ENCODE peak calls at places on chromosomes 5 and 9, in ten cellular contexts. One of them, this sample, is unnamed.
A peak's percentile ranks its signal among the peaks of the same experiment; 100 is the strongest.

GRCh38 chr5:83151821-83152220 is 74.5 kb downstream of the XRCC4 start:
- DNase-seq in CD4-positive, alpha-beta T cell: no peak
- DNase-seq in fibroblast of pulmonary artery: peak; percentile 36
- DNase-seq in fibroblast of lung: peak; percentile 35
- DNase-seq in breast epithelium: no peak
- DNase-seq in nephron progenitor cell: no peak
- DNase-seq in pancreas: no peak
- DNase-seq in sigmoid colon: no peak
- DNase-seq in IMR-90: peak; percentile 5
- DNase-seq in tibial artery: no peak
- DNase-seq in this sample: no peak

GRCh38 chr9:71819115-71819739 is 50.9 kb upstream of the CEMIP2 start:
- DNase-seq in CD4-positive, alpha-beta T cell: peak; percentile 42
- DNase-seq in breast epithelium: no peak
- DNase-seq in sigmoid colon: no peak
- DNase-seq in fibroblast of lung: peak; percentile 50
- DNase-seq in nephron progenitor cell: peak; percentile 58
- DNase-seq in tibial artery: peak; percentile 22
- DNase-seq in fibroblast of pulmonary artery: peak; percentile 57
- DNase-seq in pancreas: peak; percentile 39
- DNase-seq in IMR-90: peak; percentile 39
- DNase-seq in this sample: no peak

GRCh38 chr5:158423623-158424200 is 564.8 kb upstream of the CLINT1 start:
- DNase-seq in breast epithelium: no peak
- DNase-seq in fibroblast of pulmonary artery: peak; percentile 36
- DNase-seq in pancreas: no peak
- DNase-seq in IMR-90: peak; percentile 16
- DNase-seq in nephron progenitor cell: no peak
- DNase-seq in tibial artery: no peak
- DNase-seq in fibroblast of lung: peak; percentile 65
- DNase-seq in sigmoid colon: no peak
- DNase-seq in CD4-positive, alpha-beta T cell: no peak
- DNase-seq in this sample: no peak

GRCh38 chr5:31854625-31855526 is 215.9 kb downstream of the PDZD2 start:
- DNase-seq in sigmoid colon: peak; percentile 74
- DNase-seq in CD4-positive, alpha-beta T cell: no peak
- DNase-seq in breast epithelium: peak; percentile 24
- DNase-seq in IMR-90: no peak
- DNase-seq in fibroblast of lung: peak; percentile 21
- DNase-seq in nephron progenitor cell: peak; percentile 79
- DNase-seq in fibroblast of pulmonary artery: peak; percentile 30
- DNase-seq in tibial artery: no peak
- DNase-seq in pancreas: peak; percentile 29
- DNase-seq in this sample: no peak

GRCh38 chr9:132409828-132410528 is at the start of gene CFAP77:
- DNase-seq in fibroblast of pulmonary artery: peak; percentile 61
- DNase-seq in CD4-positive, alpha-beta T cell: no peak
- DNase-seq in IMR-90: peak; percentile 39
- DNase-seq in fibroblast of lung: peak; percentile 55
- DNase-seq in tibial artery: no peak
- DNase-seq in sigmoid colon: peak; percentile 65
- DNase-seq in nephron progenitor cell: peak; percentile 72
- DNase-seq in breast epithelium: no peak
- DNase-seq in pancreas: peak; percentile 29
- DNase-seq in this sample: peak; percentile 30

GRCh38 chr9:134373953-134374300 is 47.7 kb downstream of the RXRA start:
- DNase-seq in pancreas: no peak
- DNase-seq in nephron progenitor cell: no peak
- DNase-seq in IMR-90: no peak
- DNase-seq in sigmoid colon: no peak
- DNase-seq in fibroblast of pulmonary artery: no peak
- DNase-seq in fibroblast of lung: no peak
- DNase-seq in tibial artery: no peak
- DNase-seq in breast epithelium: no peak
- DNase-seq in CD4-positive, alpha-beta T cell: no peak
- DNase-seq in this sample: no peak

GRCh38 chr9:127916665-127917581 is at the start of gene ST6GALNAC4:
- DNase-seq in pancreas: peak; percentile 97
- DNase-seq in breast epithelium: peak; percentile 81
- DNase-seq in fibroblast of pulmonary artery: peak; percentile 92
- DNase-seq in IMR-90: peak; percentile 88
- DNase-seq in nephron progenitor cell: peak; percentile 98
- DNase-seq in fibroblast of lung: peak; percentile 91
- DNase-seq in sigmoid colon: peak; percentile 97
- DNase-seq in CD4-positive, alpha-beta T cell: peak; percentile 93
- DNase-seq in tibial artery: peak; percentile 95
- DNase-seq in this sample: peak; percentile 93

GRCh38 chr5:82334856-82335255 is 56.7 kb upstream of the RPS23 start:
- DNase-seq in fibroblast of lung: peak; percentile 84
- DNase-seq in fibroblast of pulmonary artery: peak; percentile 90
- DNase-seq in CD4-positive, alpha-beta T cell: no peak
- DNase-seq in tibial artery: no peak
- DNase-seq in IMR-90: peak; percentile 95
- DNase-seq in breast epithelium: no peak
- DNase-seq in sigmoid colon: no peak
- DNase-seq in nephron progenitor cell: no peak
- DNase-seq in pancreas: no peak
- DNase-seq in this sample: no peak

GRCh38 chr9:36136277-36136893 is at the start of gene GLIPR2:
- DNase-seq in sigmoid colon: peak; percentile 92
- DNase-seq in breast epithelium: peak; percentile 38
- DNase-seq in pancreas: peak; percentile 62
- DNase-seq in CD4-positive, alpha-beta T cell: peak; percentile 53
- DNase-seq in nephron progenitor cell: peak; percentile 72
- DNase-seq in tibial artery: peak; percentile 83
- DNase-seq in fibroblast of lung: peak; percentile 70
- DNase-seq in IMR-90: peak; percentile 65
- DNase-seq in fibroblast of pulmonary artery: peak; percentile 70
- DNase-seq in this sample: peak; percentile 81

GRCh38 chr9:79012561-79012960 is 559.2 kb upstream of the TLE4 start:
- DNase-seq in IMR-90: peak; percentile 70
- DNase-seq in fibroblast of pulmonary artery: peak; percentile 35
- DNase-seq in CD4-positive, alpha-beta T cell: no peak
- DNase-seq in nephron progenitor cell: no peak
- DNase-seq in sigmoid colon: no peak
- DNase-seq in pancreas: no peak
- DNase-seq in fibroblast of lung: peak; percentile 33
- DNase-seq in breast epithelium: no peak
- DNase-seq in tibial artery: no peak
- DNase-seq in this sample: no peak

GRCh38 chr9:123682746-123683145 is 247.2 kb downstream of the DENND1A start:
- DNase-seq in nephron progenitor cell: no peak
- DNase-seq in sigmoid colon: no peak
- DNase-seq in IMR-90: no peak
- DNase-seq in tibial artery: no peak
- DNase-seq in fibroblast of lung: no peak
- DNase-seq in CD4-positive, alpha-beta T cell: no peak
- DNase-seq in breast epithelium: no peak
- DNase-seq in fibroblast of pulmonary artery: no peak
- DNase-seq in pancreas: no peak
- DNase-seq in this sample: no peak

GRCh38 chr5:73895471-73895870 is 269.5 kb downstream of the ARHGEF28 start:
- DNase-seq in fibroblast of pulmonary artery: no peak
- DNase-seq in nephron progenitor cell: no peak
- DNase-seq in pancreas: no peak
- DNase-seq in breast epithelium: no peak
- DNase-seq in sigmoid colon: no peak
- DNase-seq in CD4-positive, alpha-beta T cell: no peak
- DNase-seq in tibial artery: no peak
- DNase-seq in IMR-90: no peak
- DNase-seq in fibroblast of lung: no peak
- DNase-seq in this sample: no peak

GRCh38 chr5:99973779-99974178 is 561.4 kb upstream of the FAM174A start:
- DNase-seq in CD4-positive, alpha-beta T cell: no peak
- DNase-seq in pancreas: no peak
- DNase-seq in breast epithelium: no peak
- DNase-seq in nephron progenitor cell: no peak
- DNase-seq in IMR-90: no peak
- DNase-seq in sigmoid colon: no peak
- DNase-seq in tibial artery: no peak
- DNase-seq in fibroblast of lung: no peak
- DNase-seq in fibroblast of pulmonary artery: no peak
- DNase-seq in this sample: no peak

GRCh38 chr5:178466342-178466741 is 123.9 kb downstream of the COL23A1 start:
- DNase-seq in fibroblast of lung: no peak
- DNase-seq in IMR-90: no peak
- DNase-seq in nephron progenitor cell: no peak
- DNase-seq in sigmoid colon: no peak
- DNase-seq in fibroblast of pulmonary artery: no peak
- DNase-seq in pancreas: no peak
- DNase-seq in tibial artery: no peak
- DNase-seq in breast epithelium: no peak
- DNase-seq in CD4-positive, alpha-beta T cell: no peak
- DNase-seq in this sample: no peak

GRCh38 chr9:33375238-33375840 is 27.0 kb downstream of the AQP7 start:
- DNase-seq in fibroblast of pulmonary artery: no peak
- DNase-seq in IMR-90: peak; percentile 19
- DNase-seq in nephron progenitor cell: peak; percentile 50
- DNase-seq in sigmoid colon: no peak
- DNase-seq in breast epithelium: no peak
- DNase-seq in tibial artery: no peak
- DNase-seq in pancreas: peak; percentile 8
- DNase-seq in fibroblast of lung: no peak
- DNase-seq in CD4-positive, alpha-beta T cell: no peak
- DNase-seq in this sample: no peak

DNA sequence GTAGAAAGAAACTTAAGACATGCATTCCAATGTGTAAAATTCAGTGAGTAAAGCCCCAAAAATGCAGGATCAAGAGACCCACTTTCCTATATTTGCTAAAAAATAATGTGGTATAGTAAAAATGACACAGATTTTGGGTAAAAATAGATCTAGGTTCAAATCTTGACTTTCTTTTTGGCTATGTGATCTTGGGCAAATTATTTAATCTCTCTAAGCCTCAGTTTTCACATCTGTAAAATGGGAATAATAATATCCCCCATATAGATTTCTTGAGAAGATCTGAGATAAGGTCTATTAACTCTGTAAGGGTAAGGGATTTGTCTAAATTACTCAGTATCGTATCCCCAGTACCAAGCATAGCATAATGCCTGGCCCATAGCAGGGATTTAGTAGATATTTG is 172.3 kb downstream of the CARTPT start:
- DNase-seq in tibial artery: no peak
- DNase-seq in CD4-positive, alpha-beta T cell: no peak
- DNase-seq in fibroblast of pulmonary artery: no peak
- DNase-seq in sigmoid colon: no peak
- DNase-seq in breast epithelium: no peak
- DNase-seq in nephron progenitor cell: no peak
- DNase-seq in pancreas: no peak
- DNase-seq in fibroblast of lung: no peak
- DNase-seq in IMR-90: no peak
- DNase-seq in this sample: no peak
- TF ChIP-seq CTCF in tibial artery: no peak
- TF ChIP-seq CTCF in CD4-positive, alpha-beta T cell: no peak
- TF ChIP-seq CTCF in fibroblast of pulmonary artery: no peak
- TF ChIP-seq CTCF in sigmoid colon: no peak
- TF ChIP-seq CTCF in breast epithelium: no peak
- TF ChIP-seq CTCF in nephron progenitor cell: no peak
- TF ChIP-seq CTCF in pancreas: no peak
- TF ChIP-seq CTCF in fibroblast of lung: no peak
- TF ChIP-seq CTCF in IMR-90: no peak
- TF ChIP-seq CTCF in this sample: no peak

GRCh38 chr5:160685219-160685618 is 166.8 kb downstream of the ATP10B start:
- DNase-seq in fibroblast of lung: no peak
- DNase-seq in pancreas: peak; percentile 50
- DNase-seq in sigmoid colon: no peak
- DNase-seq in tibial artery: no peak
- DNase-seq in fibroblast of pulmonary artery: no peak
- DNase-seq in breast epithelium: no peak
- DNase-seq in nephron progenitor cell: no peak
- DNase-seq in IMR-90: no peak
- DNase-seq in CD4-positive, alpha-beta T cell: no peak
- DNase-seq in this sample: no peak

GRCh38 chr5:160685695-160686094 is 166.3 kb downstream of the ATP10B start:
- DNase-seq in nephron progenitor cell: no peak
- DNase-seq in breast epithelium: no peak
- DNase-seq in tibial artery: no peak
- DNase-seq in sigmoid colon: no peak
- DNase-seq in pancreas: no peak
- DNase-seq in fibroblast of lung: no peak
- DNase-seq in IMR-90: no peak
- DNase-seq in CD4-positive, alpha-beta T cell: no peak
- DNase-seq in fibroblast of pulmonary artery: no peak
- DNase-seq in this sample: no peak
- TF ChIP-seq CTCF in nephron progenitor cell: peak; percentile 52
- TF ChIP-seq CTCF in breast epithelium: no peak
- TF ChIP-seq CTCF in tibial artery: no peak
- TF ChIP-seq CTCF in sigmoid colon: no peak
- TF ChIP-seq CTCF in pancreas: no peak
- TF ChIP-seq CTCF in fibroblast of lung: no peak
- TF ChIP-seq CTCF in IMR-90: no peak
- TF ChIP-seq CTCF in CD4-positive, alpha-beta T cell: no peak
- TF ChIP-seq CTCF in fibroblast of pulmonary artery: no peak
- TF ChIP-seq CTCF in this sample: no peak

DNA sequence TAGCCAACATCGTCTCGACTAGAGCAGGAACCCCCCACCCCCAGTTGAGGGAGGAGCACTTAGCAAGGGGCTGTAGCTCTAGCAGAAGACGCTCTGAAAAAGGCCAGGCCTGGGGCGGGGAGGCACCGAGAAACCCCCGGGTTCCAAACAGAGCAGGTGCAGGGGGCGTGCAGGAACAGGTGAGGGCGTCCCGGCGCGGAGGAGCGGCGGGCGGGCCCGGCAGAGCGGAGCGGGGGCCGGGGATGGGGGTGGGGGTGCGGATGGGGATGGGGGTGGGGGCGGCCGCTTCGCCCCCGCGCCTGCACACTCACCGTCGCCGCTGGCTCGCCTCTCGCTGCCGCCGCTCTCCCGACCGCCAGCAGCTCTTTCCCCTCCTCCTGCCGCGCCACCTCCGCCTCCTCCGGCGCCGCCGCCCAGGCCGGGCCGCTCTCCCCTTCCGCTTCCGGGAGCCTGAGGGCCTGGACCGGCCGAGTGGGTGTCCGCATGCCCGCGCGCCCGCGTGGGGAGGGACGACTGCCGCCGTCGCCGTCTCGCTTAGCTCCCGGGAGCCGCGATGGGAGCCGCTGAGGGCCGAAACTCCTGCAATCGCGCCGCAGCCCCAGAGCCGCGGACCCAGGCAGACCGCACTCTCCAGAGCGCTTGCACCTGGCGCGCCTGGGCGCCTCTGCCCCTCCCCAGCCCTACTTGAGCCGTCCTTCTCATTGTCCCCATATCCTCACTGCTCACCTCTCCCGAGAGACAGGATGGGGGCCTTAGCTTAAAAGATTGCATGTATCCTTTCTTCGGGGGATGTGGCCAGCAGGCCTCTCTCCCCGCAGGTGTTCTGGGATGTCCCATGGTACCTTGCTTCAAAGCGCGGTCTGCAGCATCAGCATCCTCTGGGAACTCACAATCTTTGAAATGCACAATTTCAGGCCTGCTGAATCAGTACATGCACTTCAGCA is at the start of gene ZDHHC21:
- DNase-seq in tibial artery: peak; percentile 65
- DNase-seq in fibroblast of lung: peak; percentile 48
- DNase-seq in CD4-positive, alpha-beta T cell: peak; percentile 17
- DNase-seq in nephron progenitor cell: peak; percentile 73
- DNase-seq in pancreas: peak; percentile 75
- DNase-seq in fibroblast of pulmonary artery: peak; percentile 55
- DNase-seq in breast epithelium: peak; percentile 36
- DNase-seq in IMR-90: peak; percentile 37
- DNase-seq in sigmoid colon: peak; percentile 83
- DNase-seq in this sample: peak; percentile 52
- TF ChIP-seq CTCF in tibial artery: no peak
- TF ChIP-seq CTCF in fibroblast of lung: no peak
- TF ChIP-seq CTCF in CD4-positive, alpha-beta T cell: no peak
- TF ChIP-seq CTCF in nephron progenitor cell: no peak
- TF ChIP-seq CTCF in pancreas: no peak
- TF ChIP-seq CTCF in fibroblast of pulmonary artery: no peak
- TF ChIP-seq CTCF in breast epithelium: no peak
- TF ChIP-seq CTCF in IMR-90: no peak
- TF ChIP-seq CTCF in sigmoid colon: no peak
- TF ChIP-seq CTCF in this sample: no peak

GRCh38 chr9:116842658-116843057 is 155.6 kb downstream of the TRIM32 start:
- DNase-seq in fibroblast of pulmonary artery: no peak
- DNase-seq in nephron progenitor cell: no peak
- DNase-seq in tibial artery: no peak
- DNase-seq in CD4-positive, alpha-beta T cell: no peak
- DNase-seq in sigmoid colon: no peak
- DNase-seq in pancreas: no peak
- DNase-seq in breast epithelium: no peak
- DNase-seq in IMR-90: no peak
- DNase-seq in fibroblast of lung: no peak
- DNase-seq in this sample: no peak
- TF ChIP-seq CTCF in fibroblast of pulmonary artery: no peak
- TF ChIP-seq CTCF in nephron progenitor cell: no peak
- TF ChIP-seq CTCF in tibial artery: no peak
- TF ChIP-seq CTCF in CD4-positive, alpha-beta T cell: no peak
- TF ChIP-seq CTCF in sigmoid colon: no peak
- TF ChIP-seq CTCF in pancreas: no peak
- TF ChIP-seq CTCF in breast epithelium: no peak
- TF ChIP-seq CTCF in IMR-90: no peak
- TF ChIP-seq CTCF in fibroblast of lung: no peak
- TF ChIP-seq CTCF in this sample: no peak

This sample was measured in natural killer cell.